ENCODE peak calls at places on chromosomes 3 and 15, in ten cellular contexts. D is lower leg skin, H is SK-MEL-5, N is NCI-H2029 treated with DMSO at 0.1 percent for 48 hours, P is NCI-H1092 treated with DMSO at 0.1 percent for 48 hours, J is NCI-H2107, E is GDM1, V is cardiac fibroblast, F is activated T-cell treated with anti-CD3 and anti-CD28 coated beads for 1 hour, Y is H54. W is an unnamed sample.

GRCh38 chr3:59709702-59710555 is 660.1 kb upstream of the CFAP20DC start:
- DNase-seq in H (no peak), E (no peak), P (no peak), F (no peak), N (no peak), V (no peak), J (no peak), D (peak; percentile 43), Y (no peak), W (no peak)

GRCh38 chr3:15753056-15753710 is 44.6 kb downstream of the ANKRD28 start:
- DNase-seq in E (no peak), H (peak; percentile 57), F (no peak), D (no peak), V (peak; percentile 29), N (no peak), J (no peak), Y (no peak), P (no peak), W (no peak)

GRCh38 chr3:17466028-17466427 is 276.4 kb downstream of the TBC1D5 start:
- DNase-seq in N (no peak), D (no peak), V (no peak), E (no peak), F (no peak), H (no peak), P (no peak), J (no peak), Y (no peak), W (no peak)

GRCh38 chr15:27592036-27592725 is 506.9 kb downstream of the OCA2 start:
- DNase-seq in Y (no peak), P (no peak), N (no peak), J (no peak), H (peak; percentile 22), V (no peak), D (no peak), F (no peak), E (no peak), W (no peak)

GRCh38 chr3:192106528-192106927 is 620.8 kb downstream of the FGF12 start:
- DNase-seq in D (no peak), J (no peak), E (no peak), H (no peak), F (no peak), N (no peak), P (no peak), V (no peak), Y (no peak), W (no peak)

GRCh38 chr3:53513556-53514190 is 19.3 kb downstream of the CACNA1D start:
- DNase-seq in E (no peak), H (peak; percentile 30), J (no peak), P (no peak), V (no peak), F (no peak), D (no peak), N (no peak), Y (no peak), W (no peak)

GRCh38 chr3:71389191-71389590 is 194.3 kb downstream of the FOXP1 start:
- DNase-seq in V (no peak), Y (no peak), E (no peak), P (no peak), H (no peak), D (no peak), J (no peak), F (no peak), N (peak; percentile 23), W (no peak)

GRCh38 chr3:68876112-68876713 is 56.1 kb downstream of the TAFA4 start:
- DNase-seq in E (peak; percentile 34), N (peak; percentile 30), V (peak; percentile 82), J (no peak), P (peak; percentile 31), F (no peak), H (peak; percentile 70), D (no peak), Y (no peak), W (no peak)

GRCh38 chr3:51319271-51319670 is 65.8 kb upstream of the MANF start:
- DNase-seq in D (no peak), Y (no peak), V (no peak), P (no peak), F (no peak), J (no peak), N (no peak), E (no peak), H (no peak), W (no peak)

GRCh38 chr3:105938101-105938500 is 69.3 kb upstream of the CBLB start:
- DNase-seq in P (peak; percentile 69), D (no peak), N (no peak), E (no peak), Y (peak; percentile 1), V (peak; percentile 81), F (no peak), J (no peak), H (peak; percentile 88), W (no peak)

GRCh38 chr3:183824761-183825379 is 507 bp downstream of the MAP6D1 start:
- DNase-seq in F (no peak), Y (no peak), H (no peak), J (no peak), P (no peak), N (no peak), V (no peak), E (no peak), D (no peak), W (no peak)

GRCh38 chr15:83123529-83123928 is 16.1 kb downstream of the TM6SF1 start:
- DNase-seq in N (no peak), D (no peak), J (no peak), Y (no peak), E (no peak), P (no peak), H (no peak), V (no peak), F (no peak), W (no peak)

GRCh38 chr3:60136606-60137005 is 1086.8 kb upstream of the CFAP20DC start:
- DNase-seq in Y (no peak), J (no peak), V (no peak), D (no peak), E (no peak), N (no peak), P (no peak), H (no peak), F (no peak), W (no peak)

GRCh38 chr15:66472176-66472999 is 25.2 kb downstream of the SNAPC5 start:
- DNase-seq in F (no peak), P (no peak), D (no peak), H (no peak), Y (no peak), J (no peak), N (no peak), E (no peak), V (peak; percentile 54), W (no peak)

GRCh38 chr15:90318591-90318990 is 33.5 kb upstream of the ZNF774 start:
- DNase-seq in E (no peak), P (no peak), D (no peak), F (no peak), H (no peak), N (no peak), V (no peak), J (no peak), Y (no peak), W (no peak)

GRCh38 chr3:170695486-170696069 is 109.7 kb upstream of the SLC7A14 start:
- DNase-seq in D (no peak), P (no peak), Y (no peak), V (no peak), F (no peak), H (no peak), J (no peak), N (no peak), E (no peak), W (no peak)

GRCh38 chr3:101131767-101132166 is 138.5 kb upstream of the ABI3BP start:
- DNase-seq in Y (no peak), J (no peak), V (no peak), F (no peak), N (no peak), P (no peak), D (no peak), E (no peak), H (peak; percentile 38), W (no peak)

GRCh38 chr3:62768896-62769295 is 106.3 kb downstream of the CADPS start:
- DNase-seq in Y (no peak), H (no peak), J (no peak), N (no peak), V (no peak), F (no peak), E (no peak), P (no peak), D (no peak), W (no peak)

GRCh38 chr3:143267984-143268383 is 148.4 kb downstream of the CHST2 start:
- DNase-seq in Y (no peak), J (no peak), F (no peak), V (no peak), E (no peak), D (no peak), H (no peak), P (no peak), N (no peak), W (no peak)

GRCh38 chr3:22319446-22319845 is 568.4 kb upstream of the ZNF385D start:
- DNase-seq in F (no peak), H (no peak), N (no peak), V (peak; percentile 3), J (no peak), E (no peak), P (no peak), D (no peak), Y (no peak), W (no peak)

GRCh38 chr3:52455283-52456168 is at the start of gene NISCH:
- DNase-seq in J (peak; percentile 38), P (peak; percentile 76), N (no peak), Y (peak; percentile 78), D (peak; percentile 84), H (peak; percentile 80), F (peak; percentile 99), E (peak; percentile 79), V (peak; percentile 76), W (peak; percentile 88)

GRCh38 chr3:114435733-114436132 is 141.9 kb downstream of the TIGIT start:
- DNase-seq in N (no peak), E (no peak), F (no peak), V (no peak), D (no peak), P (no peak), Y (no peak), J (no peak), H (no peak), W (no peak)

GRCh38 chr3:17730318-17730967 is 12.0 kb downstream of the TBC1D5 start:
- DNase-seq in V (peak; percentile 69), Y (no peak), H (no peak), D (no peak), P (peak; percentile 13), J (no peak), F (no peak), N (peak; percentile 85), E (no peak), W (no peak)

GRCh38 chr3:131501949-131502348 is 822 bp downstream of the MRPL3 start:
- DNase-seq in J (no peak), N (no peak), D (no peak), P (no peak), H (no peak), E (no peak), Y (no peak), F (no peak), V (no peak), W (no peak)

GRCh38 chr3:17810759-17811158 is 68.3 kb upstream of the TBC1D5 start:
- DNase-seq in F (no peak), J (no peak), P (no peak), D (no peak), N (no peak), V (peak; percentile 25), E (no peak), H (peak; percentile 28), Y (no peak), W (no peak)

GRCh38 chr3:46538803-46539442 is 27.2 kb downstream of the LRRC2 start:
- DNase-seq in V (peak; percentile 41), J (no peak), P (no peak), H (no peak), N (no peak), F (peak; percentile 72), D (peak; percentile 57), Y (peak; percentile 30), E (peak; percentile 81), W (no peak)

GRCh38 chr3:13281657-13282527 is 138.2 kb downstream of the NUP210 start:
- DNase-seq in N (no peak), E (no peak), H (peak; percentile 53), V (no peak), Y (peak; percentile 60), J (no peak), D (no peak), P (no peak), F (no peak), W (no peak)

GRCh38 chr15:77027111-77027696 is 32.3 kb downstream of the PSTPIP1 start:
- DNase-seq in E (no peak), N (no peak), Y (no peak), H (no peak), P (no peak), J (no peak), D (no peak), V (no peak), F (no peak), W (peak; percentile 16)

W was measured in omental fat pad.